ENCODE peak calls at places on chromosome 20, in nine cellular contexts. G is PC-3; N is tibial artery; P is heart right ventricle; R is MM.1S; I is lower lobe of right lung; S is AG04450; Q is heart left ventricle; L is CD8-positive, alpha-beta T cell. W is an unnamed sample.

GRCh38 chr20:52342913-52343312 is 151.3 kb upstream of the ZFP64 start:
- DNase-seq in S (no peak), R (no peak), G (no peak), P (no peak), N (no peak), Q (no peak), I (no peak), L (peak; percentile 14), W (no peak)

GRCh38 chr20:52998268-52998667 is 26.1 kb downstream of the TSHZ2 start:
- DNase-seq in G (no peak), P (no peak), I (no peak), L (no peak), Q (no peak), R (no peak), N (no peak), S (no peak), W (no peak)

GRCh38 chr20:56676001-56676400 is 46.9 kb downstream of the TFAP2C start:
- DNase-seq in L (no peak), P (no peak), R (peak; percentile 66), S (no peak), G (no peak), Q (no peak), I (no peak), N (no peak), W (no peak)

GRCh38 chr20:33162753-33163152 is 5.2 kb upstream of the BPIFA2 start:
- DNase-seq in N (no peak), R (no peak), G (no peak), S (no peak), I (no peak), Q (no peak), L (no peak), P (no peak), W (no peak)

GRCh38 chr20:4369798-4370124 is 351.9 kb upstream of the PRND start:
- DNase-seq in S (no peak), Q (no peak), P (no peak), N (no peak), G (no peak), L (no peak), I (no peak), R (no peak), W (no peak)

GRCh38 chr20:1894951-1895673 is at the start of gene SIRPA:
- DNase-seq in G (peak; percentile 66), P (peak; percentile 69), L (no peak), S (no peak), R (peak; percentile 31), Q (peak; percentile 74), N (peak; percentile 64), I (peak; percentile 58), W (peak; percentile 77)

GRCh38 chr20:43752561-43753301 is 25.9 kb upstream of the GTSF1L start:
- DNase-seq in I (peak; percentile 68), S (no peak), G (peak; percentile 91), P (no peak), R (peak; percentile 90), Q (peak; percentile 19), N (no peak), L (peak; percentile 22), W (no peak)

GRCh38 chr20:58989196-58989595 is 8.1 kb downstream of the NELFCD start:
- DNase-seq in I (no peak), G (no peak), L (no peak), P (no peak), N (no peak), R (no peak), Q (no peak), S (no peak), W (no peak)

GRCh38 chr20:52076164-52076563 is 115.4 kb downstream of the ZFP64 start:
- DNase-seq in S (no peak), I (no peak), Q (no peak), R (no peak), G (peak; percentile 20), P (no peak), L (no peak), N (no peak), W (no peak)

GRCh38 chr20:4021905-4022304 is 6.5 kb upstream of the RNF24 start:
- DNase-seq in L (no peak), Q (no peak), S (no peak), I (no peak), P (no peak), G (no peak), R (no peak), N (no peak), W (no peak)

GRCh38 chr20:62407221-62407992 is at the start of gene CABLES2:
- DNase-seq in N (peak; percentile 94), G (peak; percentile 94), Q (peak; percentile 95), L (peak; percentile 90), S (peak; percentile 66), R (peak; percentile 94), P (peak; percentile 95), I (peak; percentile 96), W (peak; percentile 91)

GRCh38 chr20:62409086-62409853 is 2.2 kb upstream of the CABLES2 start:
- DNase-seq in Q (no peak), P (no peak), S (no peak), N (no peak), R (no peak), L (no peak), I (no peak), G (no peak), W (no peak)

GRCh38 chr20:62408640-62409039 is 1.6 kb upstream of the CABLES2 start:
- DNase-seq in P (no peak), N (no peak), Q (no peak), G (no peak), I (no peak), S (no peak), L (no peak), R (no peak), W (no peak)

GRCh38 chr20:62406635-62407176 is 379 bp downstream of the CABLES2 start:
- DNase-seq in L (no peak), G (no peak), N (no peak), S (no peak), Q (no peak), R (no peak), P (no peak), I (no peak), W (no peak)

GRCh38 chr20:62408055-62408454 is 970 bp upstream of the CABLES2 start:
- DNase-seq in N (no peak), I (no peak), L (no peak), R (no peak), P (no peak), G (no peak), Q (no peak), S (no peak), W (no peak)
- H3K4me3 ChIP-seq in N (no peak overlapping the region), I (no peak overlapping the region), L (no peak overlapping the region), R (no peak overlapping the region), P (no peak overlapping the region), G (no peak overlapping the region), Q (no peak overlapping the region), S (no peak overlapping the region), W (no peak overlapping the region)

GRCh38 chr20:60474385-60474910 is 516.2 kb downstream of the CDH26 start:
- DNase-seq in P (no peak), Q (no peak), G (no peak), I (no peak), N (no peak), R (no peak), L (no peak), S (no peak), W (no peak)

GRCh38 chr20:60470366-60470765 is 512.1 kb downstream of the CDH26 start:
- DNase-seq in N (no peak), L (no peak), P (no peak), Q (no peak), G (no peak), R (no peak), I (no peak), S (no peak), W (no peak)

GRCh38 chr20:60477958-60478357 is 519.7 kb downstream of the CDH26 start:
- DNase-seq in Q (no peak), R (no peak), S (no peak), I (no peak), L (no peak), P (no peak), N (peak; percentile 34), G (no peak), W (no peak)

GRCh38 chr20:60469829-60470228 is 511.6 kb downstream of the CDH26 start:
- DNase-seq in N (no peak), Q (no peak), L (no peak), R (no peak), I (no peak), P (no peak), G (no peak), S (no peak), W (no peak)

DNA sequence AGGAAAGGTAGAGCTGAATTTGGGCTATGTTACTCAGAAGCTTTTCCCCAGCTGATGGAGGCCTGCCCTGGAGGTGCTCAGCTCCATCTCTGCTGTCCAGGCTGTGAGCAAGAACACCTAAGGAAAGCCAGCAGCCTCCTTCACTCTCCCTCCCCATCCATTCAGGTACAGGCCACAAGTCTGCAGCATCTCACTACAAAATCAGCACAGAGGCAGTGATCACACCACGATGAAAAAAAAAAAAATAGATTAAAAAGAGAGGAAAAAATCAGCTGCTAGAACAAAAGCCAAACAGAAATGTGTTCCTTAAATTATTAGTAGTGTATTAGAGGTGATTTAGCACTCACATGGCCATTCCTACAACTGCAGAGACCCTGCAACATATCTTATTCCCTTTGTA is 515.0 kb downstream of the CDH26 start:
- DNase-seq in G (no peak), I (no peak), L (no peak), Q (no peak), S (no peak), P (no peak), N (no peak), R (no peak), W (no peak)
- TF ChIP-seq CTCF in G (no peak), I (no peak), L (no peak), Q (no peak), S (no peak), P (no peak), N (no peak), R (no peak), W (no peak)

GRCh38 chr20:45999908-46000570 is 8.7 kb upstream of the MMP9 start:
- DNase-seq in G (no peak), Q (no peak), R (no peak), L (no peak), I (peak; percentile 18), P (no peak), S (no peak), N (no peak), W (no peak)

GRCh38 chr20:45997187-45997586 is 11.5 kb upstream of the MMP9 start:
- DNase-seq in R (no peak), L (no peak), S (no peak), I (no peak), Q (no peak), N (no peak), G (no peak), P (no peak), W (no peak)

GRCh38 chr20:46000571-46001145 is 8.1 kb upstream of the MMP9 start:
- DNase-seq in Q (no peak), S (no peak), L (no peak), G (no peak), N (no peak), R (no peak), P (no peak), I (peak; percentile 20), W (no peak)

GRCh38 chr20:45998761-45999160 is 9.9 kb upstream of the MMP9 start:
- DNase-seq in N (no peak), L (no peak), R (no peak), I (peak; percentile 51), Q (no peak), P (no peak), S (no peak), G (no peak), W (no peak)

GRCh38 chr20:45998337-45998736 is 10.4 kb upstream of the MMP9 start:
- DNase-seq in L (no peak), N (no peak), R (no peak), S (no peak), P (no peak), G (no peak), Q (no peak), I (peak; percentile 43), W (no peak)
- H3K27ac ChIP-seq in L (no peak overlapping the region), N (no peak overlapping the region), R (no peak overlapping the region), S (no peak overlapping the region), P (peak overlapping the region; percentile 81), G (no peak overlapping the region), Q (no peak overlapping the region), I (no peak overlapping the region), W (no peak overlapping the region)

GRCh38 chr20:63208346-63208924 is 7.5 kb downstream of the YTHDF1 start:
- DNase-seq in S (no peak), L (no peak), N (no peak), Q (no peak), G (no peak), I (no peak), R (no peak), P (no peak), W (no peak)
- H3K4me3 ChIP-seq in S (no peak overlapping the region), L (no peak overlapping the region), N (no peak overlapping the region), Q (no peak overlapping the region), G (no peak overlapping the region), I (no peak overlapping the region), R (no peak overlapping the region), P (no peak overlapping the region), W (no peak overlapping the region)